ENCODE peak calls at places on chromosomes 2 and 18, in five cellular contexts. One of them, this sample, is unnamed.

GRCh38 chr18:13895505-13896033 is 19.8 kb downstream of the MC2R start:
- DNase-seq in esophagus squamous epithelium: no peak
- DNase-seq in neuronal stem cell: no peak
- DNase-seq in activated T-cell treated with anti-CD3 and anti-CD28 coated beads for 1 hour: no peak
- DNase-seq in stimulated activated CD8-positive, alpha-beta memory T cell treated with anti-CD3 and anti-CD28 coated beads, Interleukin-12 subunit alpha, Interleukin-12 subunit beta, amount 100 ng/mL, for 1 hour: no peak
- DNase-seq in this sample: no peak

GRCh38 chr2:13193900-13194299 is 477.2 kb downstream of the TRIB2 start:
- DNase-seq in esophagus squamous epithelium: no peak
- DNase-seq in neuronal stem cell: peak; percentile 24
- DNase-seq in activated T-cell treated with anti-CD3 and anti-CD28 coated beads for 1 hour: no peak
- DNase-seq in stimulated activated CD8-positive, alpha-beta memory T cell treated with anti-CD3 and anti-CD28 coated beads, Interleukin-12 subunit alpha, Interleukin-12 subunit beta, amount 100 ng/mL, for 1 hour: no peak
- DNase-seq in this sample: no peak

GRCh38 chr2:40450066-40450841 is 1.6 kb downstream of the SLC8A1 start:
- DNase-seq in esophagus squamous epithelium: no peak
- DNase-seq in neuronal stem cell: no peak
- DNase-seq in activated T-cell treated with anti-CD3 and anti-CD28 coated beads for 1 hour: no peak
- DNase-seq in stimulated activated CD8-positive, alpha-beta memory T cell treated with anti-CD3 and anti-CD28 coated beads, Interleukin-12 subunit alpha, Interleukin-12 subunit beta, amount 100 ng/mL, for 1 hour: no peak
- DNase-seq in this sample: peak; percentile 68

GRCh38 chr2:143553261-143553660 is 424.0 kb downstream of the ARHGAP15 start:
- DNase-seq in esophagus squamous epithelium: no peak
- DNase-seq in neuronal stem cell: no peak
- DNase-seq in activated T-cell treated with anti-CD3 and anti-CD28 coated beads for 1 hour: no peak
- DNase-seq in stimulated activated CD8-positive, alpha-beta memory T cell treated with anti-CD3 and anti-CD28 coated beads, Interleukin-12 subunit alpha, Interleukin-12 subunit beta, amount 100 ng/mL, for 1 hour: no peak
- DNase-seq in this sample: no peak

GRCh38 chr2:11945139-11946126 is 199.0 kb downstream of the LPIN1 start:
- DNase-seq in esophagus squamous epithelium: no peak
- DNase-seq in neuronal stem cell: no peak
- DNase-seq in activated T-cell treated with anti-CD3 and anti-CD28 coated beads for 1 hour: no peak
- DNase-seq in stimulated activated CD8-positive, alpha-beta memory T cell treated with anti-CD3 and anti-CD28 coated beads, Interleukin-12 subunit alpha, Interleukin-12 subunit beta, amount 100 ng/mL, for 1 hour: no peak
- DNase-seq in this sample: no peak

GRCh38 chr2:71925268-71926097 is 222.2 kb downstream of the CYP26B1 start:
- DNase-seq in esophagus squamous epithelium: no peak
- DNase-seq in neuronal stem cell: no peak
- DNase-seq in activated T-cell treated with anti-CD3 and anti-CD28 coated beads for 1 hour: no peak
- DNase-seq in stimulated activated CD8-positive, alpha-beta memory T cell treated with anti-CD3 and anti-CD28 coated beads, Interleukin-12 subunit alpha, Interleukin-12 subunit beta, amount 100 ng/mL, for 1 hour: no peak
- DNase-seq in this sample: no peak

GRCh38 chr2:85584354-85584856 is at the start of gene VAMP5:
- DNase-seq in esophagus squamous epithelium: no peak
- DNase-seq in neuronal stem cell: no peak
- DNase-seq in activated T-cell treated with anti-CD3 and anti-CD28 coated beads for 1 hour: no peak
- DNase-seq in stimulated activated CD8-positive, alpha-beta memory T cell treated with anti-CD3 and anti-CD28 coated beads, Interleukin-12 subunit alpha, Interleukin-12 subunit beta, amount 100 ng/mL, for 1 hour: no peak
- DNase-seq in this sample: no peak

GRCh38 chr2:121910139-121910538 is 154.7 kb downstream of the TSN start:
- DNase-seq in esophagus squamous epithelium: no peak
- DNase-seq in neuronal stem cell: no peak
- DNase-seq in activated T-cell treated with anti-CD3 and anti-CD28 coated beads for 1 hour: no peak
- DNase-seq in stimulated activated CD8-positive, alpha-beta memory T cell treated with anti-CD3 and anti-CD28 coated beads, Interleukin-12 subunit alpha, Interleukin-12 subunit beta, amount 100 ng/mL, for 1 hour: no peak
- DNase-seq in this sample: no peak

GRCh38 chr2:144703852-144704324 is 184.0 kb upstream of the ZEB2 start:
- DNase-seq in esophagus squamous epithelium: no peak
- DNase-seq in neuronal stem cell: no peak
- DNase-seq in activated T-cell treated with anti-CD3 and anti-CD28 coated beads for 1 hour: no peak
- DNase-seq in stimulated activated CD8-positive, alpha-beta memory T cell treated with anti-CD3 and anti-CD28 coated beads, Interleukin-12 subunit alpha, Interleukin-12 subunit beta, amount 100 ng/mL, for 1 hour: no peak
- DNase-seq in this sample: peak; percentile 100

GRCh38 chr2:177574357-177574756 is 181.8 kb downstream of the AGPS start:
- DNase-seq in esophagus squamous epithelium: no peak
- DNase-seq in neuronal stem cell: no peak
- DNase-seq in activated T-cell treated with anti-CD3 and anti-CD28 coated beads for 1 hour: no peak
- DNase-seq in stimulated activated CD8-positive, alpha-beta memory T cell treated with anti-CD3 and anti-CD28 coated beads, Interleukin-12 subunit alpha, Interleukin-12 subunit beta, amount 100 ng/mL, for 1 hour: no peak
- DNase-seq in this sample: no peak

GRCh38 chr2:47226124-47227040 is 71.3 kb upstream of the STPG4 start:
- DNase-seq in esophagus squamous epithelium: no peak
- DNase-seq in neuronal stem cell: no peak
- DNase-seq in activated T-cell treated with anti-CD3 and anti-CD28 coated beads for 1 hour: no peak
- DNase-seq in stimulated activated CD8-positive, alpha-beta memory T cell treated with anti-CD3 and anti-CD28 coated beads, Interleukin-12 subunit alpha, Interleukin-12 subunit beta, amount 100 ng/mL, for 1 hour: no peak
- DNase-seq in this sample: no peak